ENCODE peak calls at places on chromosomes 4 and X, in six cellular contexts. R is right lobe of liver, M is HCT116, B is sigmoid colon, I is ovary, Z is tibial nerve. G is an unnamed sample.

GRCh38 chr4:139797287-139797686 is 131.7 kb downstream of the MGST2 start:
- DNase-seq in I (no peak), B (no peak), R (no peak), Z (no peak), M (no peak), G (no peak)

GRCh38 chr4:52646096-52646495 is 13.0 kb downstream of the USP46 start:
- DNase-seq in M (no peak), Z (no peak), B (no peak), I (no peak), R (no peak), G (no peak)

GRCh38 chr4:126778348-126778747 is 854.4 kb upstream of the INTU start:
- DNase-seq in B (no peak), I (no peak), M (peak), R (no peak), Z (no peak), G (no peak)

GRCh38 chrX:23505531-23506303 is 161.6 kb upstream of the PRDX4 start:
- DNase-seq in R (no peak), M (no peak), Z (no peak), B (no peak), I (no peak), G (no peak)

GRCh38 chr4:2800691-2801596 is 8.1 kb downstream of the SH3BP2 start:
- DNase-seq in B (peak), M (no peak), I (peak), R (peak), Z (peak), G (peak)

GRCh38 chrX:46710927-46711623 is 47.8 kb downstream of the SLC9A7 start:
- DNase-seq in Z (no peak), M (no peak), R (no peak), B (no peak), I (no peak), G (no peak)

GRCh38 chr4:104524026-104524425 is 29.3 kb upstream of the CXXC4 start:
- DNase-seq in I (no peak), Z (no peak), M (no peak), B (no peak), R (no peak), G (no peak)

GRCh38 chrX:23557070-23557469 is 110.2 kb upstream of the PRDX4 start:
- DNase-seq in B (no peak), Z (no peak), M (no peak), I (no peak), R (no peak), G (no peak)

GRCh38 chr4:66014146-66014765 is 344.0 kb upstream of the EPHA5 start:
- DNase-seq in M (no peak), B (no peak), I (no peak), R (no peak), Z (no peak), G (no peak)

GRCh38 chrX:29687687-29688086 is 527.7 kb upstream of the MAGEB2 start:
- DNase-seq in I (no peak), R (no peak), B (no peak), Z (no peak), M (no peak), G (no peak)

GRCh38 chrX:21373001-21373400 is 1.2 kb upstream of the CNKSR2 start:
- DNase-seq in M (no peak), R (no peak), Z (no peak), B (no peak), I (no peak), G (no peak)

GRCh38 chr4:1619151-1619672 is 64.9 kb downstream of the FAM53A start:
- DNase-seq in M (no peak), R (no peak), I (no peak), Z (no peak), B (no peak), G (no peak)

GRCh38 chr4:134634301-134634700 is 432.7 kb upstream of the PABPC4L start:
- DNase-seq in B (no peak), M (no peak), I (no peak), R (no peak), Z (no peak), G (no peak)

GRCh38 chr4:169229571-169230028 is 41.2 kb downstream of the SH3RF1 start:
- DNase-seq in M (peak), R (no peak), B (no peak), Z (no peak), I (no peak), G (no peak)

GRCh38 chrX:74363914-74364313 is 57.4 kb upstream of the SLC16A2 start:
- DNase-seq in I (no peak), Z (no peak), M (no peak), B (no peak), R (no peak), G (no peak)

GRCh38 chrX:40008841-40009461 is 88.8 kb downstream of the BCOR start:
- DNase-seq in R (peak), B (peak), Z (no peak), I (no peak), M (no peak), G (peak)

GRCh38 chr4:70651864-70652506 is 14.3 kb downstream of the JCHAIN start:
- DNase-seq in Z (no peak), I (no peak), R (no peak), M (peak), B (no peak), G (no peak)

GRCh38 chr4:125826801-125827200 is 512.0 kb downstream of the FAT4 start:
- DNase-seq in I (no peak), R (no peak), M (no peak), Z (no peak), B (no peak), G (no peak)

GRCh38 chr4:17911608-17912007 is 100.8 kb downstream of the NCAPG start:
- DNase-seq in B (no peak), R (no peak), M (no peak), Z (no peak), I (no peak), G (no peak)

GRCh38 chr4:4647041-4647440 is 105.2 kb upstream of the STX18 start:
- DNase-seq in R (no peak), M (no peak), I (no peak), Z (no peak), B (no peak), G (no peak)

GRCh38 chr4:168528131-168528949 is 31.5 kb downstream of the PALLD start:
- DNase-seq in I (no peak), R (no peak), Z (no peak), M (no peak), B (no peak), G (no peak)

GRCh38 chr4:88761861-88762523 is 64.4 kb upstream of the NAP1L5 start:
- DNase-seq in R (no peak), I (no peak), B (no peak), Z (no peak), M (no peak), G (no peak)

GRCh38 chr4:99968330-99968729 is 18.3 kb upstream of the H2AZ1 start:
- DNase-seq in B (no peak), Z (no peak), I (no peak), M (no peak), R (no peak), G (no peak)

GRCh38 chr4:87353592-87353991 is 30.9 kb upstream of the HSD17B13 start:
- DNase-seq in M (peak), R (no peak), I (no peak), Z (peak), B (peak), G (no peak)

GRCh38 chrX:17654116-17654515 is 83.2 kb upstream of the SCML1 start:
- DNase-seq in I (no peak), Z (no peak), R (no peak), B (no peak), M (no peak), G (no peak)

GRCh38 chr4:159006202-159006601 is 96.7 kb upstream of the RAPGEF2 start:
- DNase-seq in I (no peak), M (peak), Z (no peak), B (no peak), R (no peak), G (no peak)

GRCh38 chr4:184316821-184317220 is 99.1 kb upstream of the ENPP6 start:
- DNase-seq in B (no peak), I (no peak), Z (peak), M (no peak), R (peak), G (no peak)

GRCh38 chr4:184315675-184316359 is 98.1 kb upstream of the ENPP6 start:
- DNase-seq in B (no peak), I (no peak), M (no peak), R (peak), Z (peak), G (no peak)

GRCh38 chr4:184313058-184313709 is 95.5 kb upstream of the ENPP6 start:
- DNase-seq in Z (peak), B (no peak), R (peak), M (no peak), I (no peak), G (no peak)

GRCh38 chr4:184312126-184312525 is 94.5 kb upstream of the ENPP6 start:
- DNase-seq in B (no peak), R (peak), M (no peak), Z (peak), I (no peak), G (no peak)

GRCh38 chr4:184313710-184314659 is 96.3 kb upstream of the ENPP6 start:
- DNase-seq in B (no peak), Z (peak), M (no peak), I (no peak), R (peak), G (no peak)
- TF ChIP-seq POLR2A in B (no peak), Z (no peak), M (no peak), I (no peak), R (no peak), G (no peak)

GRCh38 chrX:150982786-150983525 is at the start of gene HMGB3:
- DNase-seq in Z (peak), I (peak), B (peak), R (peak), M (peak), G (peak)
- TF ChIP-seq POLR2A in Z (no peak), I (no peak), B (no peak), R (peak), M (no peak), G (no peak)

GRCh38 chrX:71365356-71365875 is 741 bp upstream of the TAF1 start:
- DNase-seq in I (no peak), B (no peak), M (no peak), R (no peak), Z (no peak), G (no peak)

GRCh38 chrX:71366674-71367256 is 608 bp downstream of the TAF1 start:
- DNase-seq in I (no peak), Z (no peak), M (no peak), R (no peak), B (no peak), G (no peak)

GRCh38 chrX:71367396-71367795 is 1.2 kb downstream of the TAF1 start:
- DNase-seq in M (no peak), Z (no peak), B (no peak), R (no peak), I (no peak), G (peak)

GRCh38 chrX:71364221-71364620 is 1.9 kb upstream of the TAF1 start:
- DNase-seq in I (no peak), B (no peak), R (no peak), Z (no peak), M (no peak), G (no peak)

DNA sequence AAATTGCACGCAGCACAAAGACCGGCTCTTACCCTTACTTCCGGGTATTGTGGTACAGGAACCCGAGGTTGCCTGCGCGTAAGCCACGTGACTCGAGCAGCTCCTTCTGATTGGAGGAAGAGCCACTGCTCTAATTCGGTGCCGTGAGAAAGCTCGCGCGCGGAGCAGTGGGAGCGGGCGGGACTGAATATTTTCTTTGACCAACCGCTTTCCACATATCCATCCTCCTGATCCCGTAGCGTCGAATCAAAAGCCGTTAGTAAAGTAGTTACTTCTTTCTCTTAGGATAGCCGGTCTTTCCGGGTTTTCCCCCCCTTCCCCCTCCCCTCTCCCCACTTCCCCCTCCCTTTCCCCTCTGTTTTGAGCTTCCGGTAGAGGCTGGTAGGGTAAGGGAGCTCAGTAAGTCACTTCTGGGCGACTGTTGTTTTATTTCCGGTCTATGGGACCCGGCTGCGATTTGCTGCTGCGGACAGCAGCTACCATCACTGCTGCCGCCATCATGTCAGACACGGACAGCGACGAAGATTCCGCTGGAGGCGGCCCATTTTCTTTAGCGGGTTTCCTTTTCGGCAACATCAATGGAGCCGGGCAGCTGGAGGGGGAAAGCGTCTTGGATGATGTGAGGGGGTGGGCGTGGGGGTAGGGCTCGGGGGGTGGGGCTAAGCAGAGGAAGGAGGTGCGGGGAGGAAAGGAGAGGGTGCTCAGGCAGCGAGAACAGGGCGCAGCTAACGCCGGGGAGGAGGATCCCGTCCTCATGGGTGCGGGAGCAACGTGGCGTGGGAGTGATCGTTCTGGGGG is at the start of gene TAF1:
- DNase-seq in R (peak), Z (peak), I (peak), M (peak), B (peak), G (peak)
- TF ChIP-seq POLR2A in R (peak), Z (no peak), I (no peak), M (no peak), B (no peak), G (peak)

GRCh38 chr4:185587444-185588161 is 52.3 kb upstream of the PDLIM3 start:
- DNase-seq in Z (no peak), M (no peak), R (no peak), B (no peak), I (no peak), G (no peak)

GRCh38 chr4:185590982-185591381 is 55.7 kb upstream of the PDLIM3 start:
- DNase-seq in M (no peak), B (no peak), I (no peak), Z (no peak), R (no peak), G (peak)

GRCh38 chr4:185591679-185592141 is 56.4 kb upstream of the PDLIM3 start:
- DNase-seq in B (no peak), R (no peak), Z (no peak), M (no peak), I (no peak), G (no peak)

GRCh38 chr4:185587065-185587443 is 51.7 kb upstream of the PDLIM3 start:
- DNase-seq in Z (no peak), I (no peak), B (no peak), R (no peak), M (no peak), G (no peak)

GRCh38 chr4:185589067-185589844 is 53.9 kb upstream of the PDLIM3 start:
- DNase-seq in R (no peak), Z (no peak), I (no peak), M (peak), B (no peak), G (peak)
- TF ChIP-seq POLR2A in R (no peak), Z (no peak), I (no peak), M (no peak), B (no peak), G (no peak)

DNA sequence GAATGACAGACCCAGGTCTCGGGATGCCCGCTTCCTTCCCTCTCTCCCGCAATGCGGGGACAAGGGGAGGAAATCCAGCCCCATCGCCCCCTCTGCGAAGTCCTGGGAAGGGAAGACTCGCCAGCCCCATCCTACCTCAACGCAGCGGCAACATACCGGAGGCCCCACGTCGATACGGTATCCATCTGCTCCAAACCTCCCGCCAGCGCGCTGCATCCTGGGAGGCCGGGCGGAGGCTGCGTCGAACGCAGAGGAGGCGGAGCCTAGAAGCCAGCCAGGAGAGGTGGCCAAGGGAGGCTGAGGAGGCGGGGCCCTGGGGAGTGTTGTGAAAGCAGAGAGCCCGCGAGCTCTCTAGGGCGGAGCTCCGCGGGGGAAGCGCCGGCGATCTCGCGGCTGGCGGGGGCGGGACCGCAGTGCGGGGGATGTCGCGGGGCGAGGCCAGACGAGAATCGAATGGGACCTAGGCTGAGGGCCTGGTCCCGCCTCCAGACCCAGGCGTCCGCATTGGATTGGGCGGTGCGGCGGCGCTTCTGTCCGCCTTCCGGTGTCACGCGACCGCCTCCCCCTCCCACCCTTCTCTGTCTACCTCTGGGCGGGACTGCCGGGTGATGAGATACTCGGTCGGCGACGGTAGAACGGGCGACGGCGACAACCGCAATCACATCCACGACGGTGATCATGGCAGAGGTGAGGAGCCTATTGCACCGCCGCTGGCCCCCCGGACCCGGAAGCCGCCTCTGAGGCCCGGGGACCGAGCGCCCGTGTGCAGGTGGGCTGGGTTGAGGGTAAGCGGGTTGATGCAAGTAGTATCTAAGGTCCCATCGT is at the start of the genes FANCB and MOSPD2:
- DNase-seq in I (peak), B (peak), M (peak), Z (peak), R (peak), G (peak)
- TF ChIP-seq POLR2A in I (no peak), B (no peak), M (no peak), Z (peak), R (peak), G (no peak)

G was measured in lower leg skin.